ENCODE peak calls at places on chromosome 4, in four cellular contexts. I is gastrocnemius medialis, C is esophagus squamous epithelium, Y is left lung. B is an unnamed sample.

GRCh38 chr4:162104459-162105124 is 59.2 kb downstream of the FSTL5 start:
- DNase-seq in I (no peak), C (no peak), Y (no peak), B (no peak)

GRCh38 chr4:53711916-53712315 is 120.6 kb upstream of the LNX1 start:
- DNase-seq in I (no peak), C (no peak), Y (no peak), B (no peak)

GRCh38 chr4:152168960-152169616 is 366.8 kb downstream of the FBXW7 start:
- DNase-seq in I (no peak), C (no peak), Y (no peak), B (no peak)

GRCh38 chr4:95255396-95256107 is 293.2 kb downstream of the UNC5C start:
- DNase-seq in I (no peak), C (no peak), Y (no peak), B (no peak)

GRCh38 chr4:70603856-70604255 is 11.8 kb downstream of the AMBN start:
- DNase-seq in I (no peak), C (no peak), Y (no peak), B (no peak)

GRCh38 chr4:165360041-165360782 is 18.6 kb upstream of the CPE start:
- DNase-seq in I (no peak), C (no peak), Y (no peak), B (no peak)

GRCh38 chr4:6106156-6106555 is 87.9 kb upstream of the C4orf50 start:
- DNase-seq in I (no peak), C (no peak), Y (no peak), B (no peak)

GRCh38 chr4:133316874-133317273 is 167.8 kb downstream of the PCDH10 start:
- DNase-seq in I (no peak), C (no peak), Y (no peak), B (no peak)

GRCh38 chr4:54784188-54784671 is 126.5 kb downstream of the KIT start:
- DNase-seq in I (peak; percentile 80), C (peak; percentile 1), Y (peak; percentile 71), B (peak; percentile 95)

GRCh38 chr4:185215261-185215660 is 5.9 kb downstream of the SNX25 start:
- DNase-seq in I (no peak), C (no peak), Y (no peak), B (no peak)

GRCh38 chr4:150366487-150366999 is 215.4 kb upstream of the MAB21L2 start:
- DNase-seq in I (no peak), C (no peak), Y (no peak), B (no peak)

GRCh38 chr4:47315346-47315745 is 148.2 kb downstream of the COMMD8 start:
- DNase-seq in I (no peak), C (no peak), Y (no peak), B (no peak)

GRCh38 chr4:37421614-37422013 is 177.1 kb downstream of the NWD2 start:
- DNase-seq in I (no peak), C (no peak), Y (no peak), B (no peak)

GRCh38 chr4:48813984-48814383 is 16.9 kb upstream of the OCIAD1 start:
- DNase-seq in I (no peak), C (no peak), Y (no peak), B (no peak)

GRCh38 chr4:165060938-165061337 is 7.3 kb downstream of the TRIM75 start:
- DNase-seq in I (no peak), C (no peak), Y (no peak), B (no peak)

GRCh38 chr4:142567199-142567598 is 278.9 kb downstream of the INPP4B start:
- DNase-seq in I (no peak), C (no peak), Y (no peak), B (no peak)

GRCh38 chr4:142566243-142566642 is 279.9 kb downstream of the INPP4B start:
- DNase-seq in I (no peak), C (no peak), Y (no peak), B (no peak)

GRCh38 chr4:142565771-142566170 is 280.3 kb downstream of the INPP4B start:
- DNase-seq in I (no peak), C (no peak), Y (no peak), B (no peak)

GRCh38 chr4:142566780-142567179 is 279.3 kb downstream of the INPP4B start:
- DNase-seq in I (no peak), C (no peak), Y (no peak), B (no peak)

DNA sequence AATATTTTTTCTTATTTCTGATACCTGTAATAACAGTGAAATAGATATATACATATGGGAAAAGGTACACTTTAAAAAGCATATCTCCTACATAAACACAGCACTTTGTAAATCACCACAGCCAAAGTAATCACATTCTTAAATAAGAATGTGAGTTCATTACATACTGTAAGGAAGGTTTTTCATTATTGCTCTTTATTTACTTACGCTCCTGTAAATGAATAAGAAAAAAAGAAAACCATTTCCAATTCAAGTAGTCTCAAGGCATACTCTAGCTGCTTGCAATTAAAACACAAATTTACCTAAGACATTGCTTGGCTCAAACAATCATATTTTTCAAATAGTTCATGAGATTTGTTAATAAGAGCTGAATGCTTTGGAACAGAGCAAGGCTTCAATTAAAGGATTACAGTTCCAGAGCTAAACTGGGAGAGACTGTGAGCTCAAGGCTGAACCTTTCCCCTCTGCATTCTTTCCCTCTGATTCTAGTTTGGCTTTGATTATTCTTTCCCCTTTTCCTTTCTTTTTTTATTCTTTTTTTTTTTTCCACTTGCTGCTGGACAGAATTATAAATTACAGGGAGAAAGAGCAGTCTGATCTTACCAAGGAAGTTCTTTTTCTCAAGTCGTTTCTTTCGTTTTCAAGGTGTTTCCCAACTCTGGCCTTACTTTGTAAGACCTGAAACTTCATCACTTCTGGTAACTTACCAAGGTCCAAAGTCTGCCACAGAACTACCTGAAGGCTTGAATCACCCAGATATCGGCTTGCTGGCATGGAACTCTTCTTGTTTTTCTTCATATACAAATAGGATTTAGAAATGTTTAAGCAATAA is 278.3 kb downstream of the INPP4B start:
- DNase-seq in I (no peak), C (no peak), Y (no peak), B (no peak)
- H3K27ac ChIP-seq in I (no peak overlapping the region), C (peak overlapping the region; percentile 28), Y (peak overlapping the region; percentile 23), B (peak overlapping the region; percentile 69)

GRCh38 chr4:154490261-154490588 is 1.4 kb downstream of the DCHS2 start:
- DNase-seq in I (no peak), C (no peak), Y (no peak), B (no peak)

GRCh38 chr4:154490589-154491340 is 834 bp downstream of the DCHS2 start:
- DNase-seq in I (no peak), C (no peak), Y (no peak), B (no peak)

GRCh38 chr4:154492288-154492687 is 689 bp upstream of the DCHS2 start:
- DNase-seq in I (no peak), C (no peak), Y (no peak), B (no peak)

GRCh38 chr4:154491731-154492249 is at the start of gene DCHS2:
- DNase-seq in I (no peak), C (no peak), Y (no peak), B (no peak)

GRCh38 chr4:154491341-154491679 is 289 bp downstream of the DCHS2 start:
- DNase-seq in I (no peak), C (no peak), Y (no peak), B (no peak)
- H3K27me3 ChIP-seq in I (peaks cover 42% of the 10 kb centered on the region), C (peaks cover 73% of the 10 kb centered on the region), Y (peaks cover 48% of the 10 kb centered on the region), B (peaks cover 13% of the 10 kb centered on the region)

GRCh38 chr4:85823295-85823694 is 348.3 kb downstream of the ARHGAP24 start:
- DNase-seq in I (no peak), C (no peak), Y (no peak), B (no peak)

GRCh38 chr4:85829276-85830051 is 354.5 kb downstream of the ARHGAP24 start:
- DNase-seq in I (no peak), C (no peak), Y (no peak), B (no peak)

GRCh38 chr4:85828295-85828910 is 353.5 kb downstream of the ARHGAP24 start:
- DNase-seq in I (no peak), C (no peak), Y (no peak), B (no peak)

GRCh38 chr4:85824166-85824945 is 349.4 kb downstream of the ARHGAP24 start:
- DNase-seq in I (no peak), C (no peak), Y (no peak), B (no peak)

GRCh38 chr4:85825937-85826678 is 351.2 kb downstream of the ARHGAP24 start:
- DNase-seq in I (no peak), C (no peak), Y (peak; percentile 53), B (peak; percentile 74)
- H3K4me1 ChIP-seq in I (peaks cover 22% of the 10 kb centered on the region), C (peaks cover 55% of the 10 kb centered on the region), Y (peaks cover 9% of the 10 kb centered on the region), B (peaks cover 25% of the 10 kb centered on the region)

GRCh38 chr4:145709843-145710242 is 29.9 kb downstream of the C4orf51 start:
- DNase-seq in I (no peak), C (no peak), Y (no peak), B (no peak)

GRCh38 chr4:145703850-145704528 is 24.0 kb downstream of the C4orf51 start:
- DNase-seq in I (no peak), C (no peak), Y (no peak), B (no peak)

DNA sequence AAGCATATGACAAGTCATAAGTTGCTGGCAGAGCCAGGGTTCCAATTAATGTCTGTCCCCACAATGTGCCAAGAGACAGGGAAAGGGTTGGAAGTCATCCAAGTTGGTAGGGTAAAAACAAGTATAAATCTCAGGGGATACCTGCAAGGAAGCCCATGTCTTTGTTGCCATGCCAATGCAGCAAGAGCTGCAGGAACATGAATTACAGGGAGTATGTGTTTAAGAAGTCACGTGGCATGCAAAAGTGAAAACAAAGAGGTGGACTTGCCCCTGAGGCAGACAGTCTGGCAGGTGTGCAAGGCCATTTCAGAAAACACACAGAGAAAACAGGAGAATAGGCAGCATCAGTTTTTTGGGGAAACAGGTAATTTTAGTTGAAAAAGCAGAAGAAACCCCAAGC is 29.4 kb downstream of the C4orf51 start:
- DNase-seq in I (no peak), C (no peak), Y (no peak), B (no peak)
- H3K27ac ChIP-seq in I (peak overlapping the region; percentile 57), C (no peak overlapping the region), Y (no peak overlapping the region), B (no peak overlapping the region)

GRCh38 chr4:4227510-4228355 is 1.0 kb upstream of the OTOP1 start:
- DNase-seq in I (no peak), C (no peak), Y (no peak), B (no peak)
- H3K27me3 ChIP-seq in I (peaks cover 40% of the 10 kb centered on the region), C (peaks cover 83% of the 10 kb centered on the region), Y (peaks cover 29% of the 10 kb centered on the region), B (no peaks in the 10 kb centered on the region)

B was measured in ascending aorta.